ENCODE peak calls at places on chromosome X, in seven cellular contexts. G is HCT116, L is GM23338, A is hepatocyte, Z is OCI-LY7, M is GM23248, S is SK-N-SH. K is an unnamed sample.
A peak's percentile ranks its signal among the peaks of the same experiment; 100 is the strongest.

GRCh38 chrX:69082055-69082752 is 83.0 kb downstream of the PJA1 start:
- DNase-seq in G (no peak), L (no peak), A (no peak), Z (no peak), M (no peak), S (no peak), K (no peak)

GRCh38 chrX:103918584-103919335 is 43.7 kb upstream of the TMSB15B start:
- DNase-seq in G (no peak), L (peak; percentile 70), A (peak; percentile 66), Z (peak; percentile 75), M (peak; percentile 74), S (peak; percentile 71), K (peak; percentile 56)

GRCh38 chrX:153643431-153644351 is 3.3 kb upstream of the DUSP9 start:
- DNase-seq in G (no peak), L (peak; percentile 22), A (no peak), Z (no peak), M (peak; percentile 41), S (peak; percentile 83), K (no peak)

GRCh38 chrX:124344246-124344645 is 2.1 kb upstream of the SH2D1A start:
- DNase-seq in G (no peak), L (no peak), A (no peak), Z (peak; percentile 20), M (no peak), S (no peak), K (no peak)

GRCh38 chrX:30150196-30150895 is 65.0 kb upstream of the MAGEB2 start:
- DNase-seq in G (no peak), L (no peak), A (no peak), Z (no peak), M (peak; percentile 27), S (no peak), K (no peak)

GRCh38 chrX:34848281-34848680 is 94.3 kb upstream of the FAM47B start:
- DNase-seq in G (no peak), L (no peak), A (no peak), Z (no peak), M (peak; percentile 71), S (no peak), K (no peak)

GRCh38 chrX:139642241-139642927 is 65.6 kb downstream of the MCF2 start:
- DNase-seq in G (no peak), L (peak; percentile 38), A (no peak), Z (no peak), M (peak; percentile 6), S (no peak), K (no peak)

GRCh38 chrX:142204522-142205433 is at the start of gene MAGEC2:
- DNase-seq in G (no peak), L (no peak), A (no peak), Z (no peak), M (no peak), S (no peak), K (no peak)

GRCh38 chrX:72080150-72080549 is 51.6 kb downstream of the RTL5 start:
- DNase-seq in G (no peak), L (no peak), A (no peak), Z (no peak), M (no peak), S (no peak), K (no peak)

GRCh38 chrX:72201836-72202536 is 20.4 kb downstream of the PIN4 start:
- DNase-seq in G (no peak), L (no peak), A (no peak), Z (no peak), M (peak; percentile 84), S (no peak), K (no peak)

GRCh38 chrX:22689290-22689689 is 310.5 kb upstream of the DDX53 start:
- DNase-seq in G (no peak), L (peak; percentile 56), A (no peak), Z (no peak), M (peak; percentile 61), S (no peak), K (no peak)

GRCh38 chrX:112731793-112732192 is 52.1 kb upstream of the LHFPL1 start:
- DNase-seq in G (no peak), L (peak; percentile 32), A (peak; percentile 15), Z (peak; percentile 18), M (peak; percentile 44), S (no peak), K (peak; percentile 10)

GRCh38 chrX:107204063-107204605 is 2.1 kb downstream of the NUP62CL start:
- DNase-seq in G (no peak), L (peak; percentile 41), A (peak; percentile 34), Z (no peak), M (no peak), S (no peak), K (no peak)

GRCh38 chrX:18895157-18895952 is 88.6 kb downstream of the PHKA2 start:
- DNase-seq in G (no peak), L (no peak), A (peak; percentile 25), Z (no peak), M (peak; percentile 59), S (peak; percentile 49), K (no peak)

GRCh38 chrX:49309401-49309981 is 6.0 kb downstream of the GAGE10 start:
- DNase-seq in G (no peak), L (peak; percentile 80), A (peak; percentile 22), Z (no peak), M (peak; percentile 50), S (no peak), K (no peak)

GRCh38 chrX:120287513-120288112 is 23.6 kb downstream of the TMEM255A start:
- DNase-seq in G (no peak), L (no peak), A (no peak), Z (no peak), M (no peak), S (no peak), K (no peak)
- TF ChIP-seq EZH2phosphoT487 in G (no peak), L (no peak), A (no peak), Z (no peak), M (no peak), S (no peak), K (no peak)

GRCh38 chrX:47247206-47247998 is 14.6 kb downstream of the USP11 start:
- DNase-seq in G (no peak), L (no peak), A (no peak), Z (no peak), M (peak; percentile 52), S (peak; percentile 8), K (no peak)
- TF ChIP-seq EZH2phosphoT487 in G (no peak), L (no peak), A (no peak), Z (no peak), M (no peak), S (no peak), K (no peak)

GRCh38 chrX:46326161-46326560 is 219.1 kb downstream of the ZNF674 start:
- DNase-seq in G (no peak), L (peak; percentile 31), A (no peak), Z (no peak), M (peak; percentile 46), S (no peak), K (no peak)
- TF ChIP-seq EZH2phosphoT487 in G (no peak), L (no peak), A (no peak), Z (no peak), M (no peak), S (no peak), K (no peak)

DNA sequence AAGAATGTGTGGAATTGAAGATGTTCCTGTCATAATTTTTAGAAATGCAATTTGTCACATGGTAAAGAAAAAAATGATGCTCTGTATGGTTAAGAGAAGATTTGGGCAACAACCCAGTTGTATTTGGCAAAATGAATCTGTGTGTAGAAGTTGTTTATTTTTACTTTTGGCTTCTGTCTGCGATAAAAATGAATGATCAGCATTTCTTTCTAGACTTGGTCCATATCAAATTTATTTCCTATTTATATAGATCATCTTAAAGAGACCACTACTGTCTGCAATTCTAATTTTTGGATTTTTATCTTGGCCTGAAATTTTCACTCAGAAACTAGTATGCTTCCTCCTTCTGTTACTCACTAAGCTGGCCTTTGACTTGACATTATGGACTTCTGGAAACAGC is 396.9 kb downstream of the FAM47A start:
- DNase-seq in G (no peak), L (no peak), A (no peak), Z (no peak), M (no peak), S (no peak), K (no peak)
- TF ChIP-seq EZH2phosphoT487 in G (no peak), L (no peak), A (no peak), Z (no peak), M (no peak), S (no peak), K (no peak)

DNA sequence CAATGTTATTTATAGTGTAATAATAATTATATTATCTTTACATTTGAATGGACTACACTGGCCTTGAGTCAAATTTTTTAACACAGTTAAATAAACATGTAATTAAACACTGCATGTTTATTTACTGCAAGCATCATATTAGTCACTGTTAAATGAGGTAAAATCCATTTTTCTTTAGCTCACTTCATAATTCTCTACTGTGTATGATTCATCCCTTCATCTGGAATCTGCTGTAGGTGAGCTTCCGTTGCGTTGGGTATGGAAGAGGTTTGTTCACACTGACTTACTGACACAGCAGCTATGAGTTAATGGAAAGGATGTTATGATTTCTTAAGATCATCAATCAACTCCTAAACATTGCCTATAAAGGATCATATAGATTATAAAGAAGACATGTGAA is 572.4 kb downstream of the PCDH11X start:
- DNase-seq in G (no peak), L (no peak), A (no peak), Z (no peak), M (no peak), S (no peak), K (no peak)
- TF ChIP-seq EZH2phosphoT487 in G (no peak), L (no peak), A (no peak), Z (no peak), M (no peak), S (no peak), K (no peak)

GRCh38 chrX:38880460-38880859 is 79.2 kb downstream of the MID1IP1 start:
- DNase-seq in G (no peak), L (no peak), A (peak; percentile 32), Z (peak; percentile 29), M (peak; percentile 35), S (no peak), K (no peak)
- TF ChIP-seq EZH2phosphoT487 in G (no peak), L (no peak), A (no peak), Z (no peak), M (no peak), S (no peak), K (no peak)

DNA sequence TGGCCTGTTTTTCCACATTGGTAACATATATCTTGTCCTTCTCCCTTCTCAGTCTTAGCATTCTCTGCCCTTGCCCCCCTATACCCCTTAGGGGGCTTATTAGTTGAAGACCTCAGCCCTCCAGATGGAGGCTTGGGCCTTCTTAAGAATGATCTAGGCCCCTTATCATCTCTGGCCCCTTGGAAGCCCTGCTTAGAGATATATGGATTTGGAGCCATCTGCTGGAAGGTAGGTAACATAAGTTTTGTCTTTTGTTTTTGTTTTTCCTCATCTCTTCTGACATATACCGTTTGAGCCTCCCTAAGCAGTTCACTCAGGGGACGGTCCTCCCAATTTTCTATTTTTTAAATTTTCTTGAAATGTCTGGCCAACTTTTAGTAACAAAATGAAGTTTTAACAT is 48.3 kb upstream of the NAP1L2 start:
- DNase-seq in G (peak; percentile 0), L (peak; percentile 63), A (no peak), Z (peak; percentile 4), M (peak; percentile 20), S (peak; percentile 2), K (peak; percentile 43)
- TF ChIP-seq EZH2phosphoT487 in G (no peak), L (no peak), A (no peak), Z (no peak), M (no peak), S (no peak), K (no peak)

GRCh38 chrX:134764202-134764785 is 106.0 kb upstream of the PLAC1 start:
- DNase-seq in G (peak; percentile 57), L (peak; percentile 87), A (no peak), Z (peak; percentile 34), M (peak; percentile 24), S (peak; percentile 66), K (peak; percentile 63)
- TF ChIP-seq EZH2phosphoT487 in G (no peak), L (no peak), A (no peak), Z (no peak), M (no peak), S (no peak), K (no peak)